ENCODE peak calls at places on chromosomes 1 and 21, in ten cellular contexts. L is AG09309, N is dorsolateral prefrontal cortex, J is ovary, P is ascending aorta, M is IMR-90, S is HFF-Myc, W is breast epithelium, F is right lobe of liver, A is pancreas. Z is an unnamed sample.

GRCh38 chr1:28761189-28761588 is 24.4 kb downstream of the YTHDF2 start:
- DNase-seq in W (no peak), J (no peak), N (no peak), F (no peak), A (no peak), P (no peak), S (no peak), M (no peak), L (no peak), Z (no peak)

GRCh38 chr1:56838726-56839125 is 15.9 kb upstream of the C8A start:
- DNase-seq in F (no peak), A (no peak), N (no peak), S (no peak), M (peak; percentile 46), P (no peak), J (no peak), L (peak; percentile 10), W (no peak), Z (no peak)

GRCh38 chr1:207335695-207336363 is 14.4 kb downstream of the CD55 start:
- DNase-seq in A (no peak), M (no peak), J (no peak), P (no peak), F (no peak), W (no peak), L (no peak), N (no peak), S (no peak), Z (no peak)

GRCh38 chr1:31041529-31041928 is 24.0 kb downstream of the PUM1 start:
- DNase-seq in L (no peak), J (no peak), P (no peak), W (no peak), A (no peak), F (no peak), N (no peak), M (no peak), S (no peak), Z (no peak)

GRCh38 chr1:175197536-175197935 is 5.0 kb upstream of the KIAA0040 start:
- DNase-seq in F (no peak), N (no peak), A (no peak), L (no peak), J (no peak), P (no peak), S (no peak), M (no peak), W (no peak), Z (no peak)

GRCh38 chr1:8083739-8084484 is 57.8 kb upstream of the ERRFI1 start:
- DNase-seq in N (no peak), A (no peak), P (no peak), S (no peak), W (no peak), J (no peak), M (peak; percentile 90), L (no peak), F (no peak), Z (no peak)

GRCh38 chr1:94690033-94690712 is 130.0 kb upstream of the SLC44A3 start:
- DNase-seq in J (no peak), W (no peak), F (no peak), P (no peak), S (no peak), L (peak; percentile 93), M (peak; percentile 72), N (no peak), A (no peak), Z (peak; percentile 93)

GRCh38 chr1:13517193-13517812 is 3.5 kb upstream of the LRRC38 start:
- DNase-seq in J (no peak), N (peak; percentile 14), M (no peak), L (no peak), W (no peak), A (no peak), P (no peak), F (no peak), S (no peak), Z (no peak)

GRCh38 chr1:198756470-198756869 is 117.6 kb downstream of the PTPRC start:
- DNase-seq in S (no peak), F (no peak), A (no peak), J (no peak), M (peak; percentile 36), N (no peak), W (no peak), L (no peak), P (no peak), Z (no peak)

GRCh38 chr1:17615157-17615556 is 75.7 kb downstream of the ARHGEF10L start:
- DNase-seq in A (no peak), L (no peak), M (no peak), S (no peak), N (no peak), J (no peak), P (no peak), F (no peak), W (no peak), Z (no peak)

GRCh38 chr1:118984990-118985608 is 3.0 kb downstream of the TBX15 start:
- DNase-seq in A (no peak), N (no peak), L (no peak), F (no peak), M (no peak), S (no peak), J (no peak), P (no peak), W (no peak), Z (no peak)

GRCh38 chr1:208203848-208204609 is 40.2 kb downstream of the PLXNA2 start:
- DNase-seq in P (no peak), F (no peak), M (no peak), A (no peak), S (no peak), L (no peak), J (no peak), W (no peak), N (no peak), Z (peak; percentile 70)

GRCh38 chr1:2237773-2238172 is 9.7 kb downstream of the SKI start:
- DNase-seq in S (no peak), F (no peak), J (no peak), W (no peak), A (peak; percentile 71), N (no peak), L (no peak), P (no peak), M (no peak), Z (no peak)

GRCh38 chr21:44380876-44381275 is 27.5 kb downstream of the TRPM2 start:
- DNase-seq in J (no peak), S (no peak), A (no peak), F (no peak), M (no peak), L (no peak), N (no peak), P (no peak), W (no peak), Z (no peak)

GRCh38 chr1:156129687-156130577 is 15.4 kb downstream of the LMNA start:
- DNase-seq in A (peak; percentile 92), F (no peak), M (peak; percentile 97), S (peak; percentile 95), L (peak; percentile 91), J (peak; percentile 93), W (peak; percentile 92), N (peak; percentile 78), P (peak; percentile 66), Z (peak; percentile 94)

GRCh38 chr1:59903136-59903754 is 23.3 kb downstream of the CYP2J2 start:
- DNase-seq in M (no peak), P (no peak), W (no peak), L (no peak), A (no peak), F (no peak), J (no peak), N (peak; percentile 52), S (no peak), Z (no peak)
- TF ChIP-seq CTCF in M (peak; percentile 23), P (no peak), W (peak; percentile 17), L (peak; percentile 54), A (peak; percentile 36), F (peak; percentile 71), J (no peak), N (peak; percentile 61), S (peak; percentile 44), Z (peak; percentile 63)

GRCh38 chr1:25549273-25550154 is 6.1 kb downstream of the LDLRAP1 start:
- DNase-seq in S (no peak), M (peak; percentile 39), A (peak; percentile 74), N (no peak), F (no peak), P (peak; percentile 31), L (no peak), W (no peak), J (no peak), Z (no peak)

GRCh38 chr1:25550155-25550506 is 6.7 kb downstream of the LDLRAP1 start:
- DNase-seq in L (no peak), A (no peak), N (no peak), P (no peak), M (peak; percentile 51), J (no peak), S (no peak), F (no peak), W (no peak), Z (no peak)

GRCh38 chr1:25553749-25554425 is 10.5 kb downstream of the LDLRAP1 start:
- DNase-seq in N (no peak), S (no peak), A (no peak), L (no peak), P (no peak), W (no peak), M (no peak), J (no peak), F (no peak), Z (no peak)

GRCh38 chr1:25548601-25549000 is 5.2 kb downstream of the LDLRAP1 start:
- DNase-seq in P (no peak), A (no peak), L (no peak), J (no peak), M (no peak), W (no peak), S (no peak), F (no peak), N (no peak), Z (no peak)

GRCh38 chr1:25550683-25551310 is 7.4 kb downstream of the LDLRAP1 start:
- DNase-seq in J (no peak), N (no peak), A (no peak), S (no peak), F (no peak), L (no peak), M (peak; percentile 22), W (no peak), P (no peak), Z (no peak)
- H3K4me3 ChIP-seq in J (no peak overlapping the region), N (no peak overlapping the region), A (no peak overlapping the region), S (no peak overlapping the region), F (no peak overlapping the region), L (no peak overlapping the region), M (no peak overlapping the region), W (no peak overlapping the region), P (no peak overlapping the region), Z (no peak overlapping the region)

GRCh38 chr1:75067975-75068374 is 66.2 kb upstream of the LHX8 start:
- DNase-seq in L (no peak), P (no peak), S (no peak), N (no peak), W (no peak), M (no peak), J (no peak), F (no peak), A (no peak), Z (no peak)
- TF ChIP-seq CTCF in L (no peak), P (no peak), S (no peak), N (no peak), W (no peak), M (no peak), J (no peak), F (no peak), A (no peak), Z (no peak)

DNA sequence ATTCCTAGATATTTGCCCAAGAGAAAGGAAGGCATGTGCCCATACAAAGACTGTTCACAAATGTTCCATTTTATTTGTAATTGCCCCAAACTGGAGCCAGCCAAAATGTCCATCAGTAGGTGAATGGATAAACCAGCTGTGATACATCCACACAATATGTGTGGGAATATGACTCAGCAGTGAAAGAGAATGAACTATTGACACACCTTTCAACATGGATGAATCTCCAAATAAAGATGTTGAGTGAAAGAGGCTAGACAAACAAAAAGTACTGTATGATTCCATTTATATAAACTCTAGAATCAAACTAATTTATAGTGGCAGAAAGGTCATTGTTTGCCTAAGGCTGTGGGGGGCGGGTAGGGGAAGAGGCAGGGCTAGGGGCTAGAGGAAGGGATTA is 4.5 kb downstream of the DHCR24 start:
- DNase-seq in M (peak; percentile 38), P (no peak), S (no peak), A (no peak), W (no peak), J (no peak), F (no peak), L (no peak), N (no peak), Z (no peak)
- H3K4me3 ChIP-seq in M (no peak overlapping the region), P (no peak overlapping the region), S (no peak overlapping the region), A (no peak overlapping the region), W (no peak overlapping the region), J (no peak overlapping the region), F (no peak overlapping the region), L (no peak overlapping the region), N (no peak overlapping the region), Z (no peak overlapping the region)